ENCODE peak calls at places on chromosomes 1 and 21, in seven cellular contexts. B is H9, R is mesendoderm, S is H1, I is neuronal stem cell, P is trophoblast cell, Q is IMR-90. K is an unnamed sample.

GRCh38 chr1:186775031-186775430 is 53.7 kb upstream of the PLA2G4A start:
- DNase-seq in B (no peak), R (no peak), S (no peak), I (no peak), P (no peak), Q (no peak), K (peak)

GRCh38 chr1:231684333-231685244 is 58.0 kb downstream of the DISC1 start:
- DNase-seq in B (no peak), R (no peak), S (no peak), I (no peak), P (no peak), Q (peak), K (peak)

GRCh38 chr1:16126738-16127515 is 28.9 kb downstream of the EPHA2 start:
- DNase-seq in B (no peak), R (no peak), S (no peak), I (no peak), P (no peak), Q (no peak), K (no peak)

GRCh38 chr1:94118013-94118412 is 2.9 kb downstream of the ABCA4 start:
- DNase-seq in B (no peak), R (no peak), S (no peak), I (no peak), P (peak), Q (no peak), K (no peak)

GRCh38 chr21:35476616-35477395 is 427.7 kb upstream of the RUNX1 start:
- DNase-seq in B (no peak), R (no peak), S (no peak), I (no peak), P (no peak), Q (peak), K (peak)

GRCh38 chr1:47664356-47664755 is 226.5 kb downstream of the FOXD2 start:
- DNase-seq in B (peak), R (no peak), S (no peak), I (no peak), P (no peak), Q (no peak), K (no peak)

GRCh38 chr1:218123968-218124367 is 161.1 kb upstream of the RRP15 start:
- DNase-seq in B (peak), R (peak), S (peak), I (no peak), P (no peak), Q (no peak), K (no peak)

GRCh38 chr1:77948841-77949424 is 29.9 kb downstream of the FUBP1 start:
- DNase-seq in B (no peak), R (peak), S (no peak), I (peak), P (no peak), Q (peak), K (peak)

GRCh38 chr21:15732290-15732995 is 2.7 kb downstream of the USP25 start:
- DNase-seq in B (no peak), R (no peak), S (no peak), I (no peak), P (peak), Q (peak), K (peak)

GRCh38 chr1:41846595-41846994 is 72.1 kb downstream of the HIVEP3 start:
- DNase-seq in B (no peak), R (no peak), S (no peak), I (no peak), P (no peak), Q (peak), K (peak)

GRCh38 chr1:101308001-101308659 is 71.3 kb downstream of the S1PR1 start:
- DNase-seq in B (no peak), R (no peak), S (no peak), I (no peak), P (peak), Q (no peak), K (no peak)

GRCh38 chr1:30879126-30879786 is 29.3 kb downstream of the SDC3 start:
- DNase-seq in B (no peak), R (no peak), S (no peak), I (no peak), P (no peak), Q (peak), K (peak)

GRCh38 chr1:4529579-4530445 is 124.6 kb upstream of the AJAP1 start:
- DNase-seq in B (peak), R (no peak), S (no peak), I (no peak), P (no peak), Q (no peak), K (no peak)

GRCh38 chr1:159010398-159010797 is 691 bp downstream of the IFI16 start:
- DNase-seq in B (no peak), R (no peak), S (no peak), I (no peak), P (peak), Q (no peak), K (no peak)

GRCh38 chr1:159012495-159012894 is 2.8 kb downstream of the IFI16 start:
- DNase-seq in B (no peak), R (no peak), S (no peak), I (no peak), P (peak), Q (peak), K (peak)

GRCh38 chr1:159014003-159014571 is 4.4 kb downstream of the IFI16 start:
- DNase-seq in B (no peak), R (no peak), S (no peak), I (no peak), P (no peak), Q (no peak), K (no peak)

GRCh38 chr1:159009704-159010361 is at the start of gene IFI16:
- DNase-seq in B (no peak), R (peak), S (no peak), I (no peak), P (peak), Q (peak), K (peak)

GRCh38 chr1:159011701-159012100 is 2.0 kb downstream of the IFI16 start:
- DNase-seq in B (no peak), R (no peak), S (no peak), I (no peak), P (no peak), Q (no peak), K (no peak)
- H3K18ac ChIP-seq in B (no peak), R (no peak), S (no peak), I (no peak), P (no peak), Q (no peak), K (no peak)

DNA sequence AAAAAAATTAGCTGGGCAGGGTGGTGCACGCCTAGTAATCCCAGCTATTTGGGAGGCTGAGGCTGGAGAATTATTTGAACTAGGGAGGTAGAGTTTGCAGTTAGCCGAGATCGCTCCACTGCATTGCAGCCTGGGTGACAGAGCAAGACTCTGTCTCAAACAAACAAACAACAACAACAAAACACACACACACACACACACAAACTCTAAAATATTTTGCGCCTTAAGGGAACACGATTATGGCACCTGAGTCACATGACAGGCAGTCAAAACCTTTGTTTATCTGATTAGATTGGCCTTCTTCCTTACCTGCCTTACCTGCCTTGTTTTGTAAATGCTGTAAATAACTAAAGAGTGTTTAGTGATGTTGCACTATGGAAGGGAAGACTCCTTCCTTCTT is 20.6 kb upstream of the WNT2B start:
- DNase-seq in B (no peak), R (no peak), S (no peak), I (no peak), P (peak), Q (no peak), K (no peak)
- H3K18ac ChIP-seq in B (no peak), R (no peak), S (no peak), I (no peak), P (no peak), Q (no peak), K (no peak)

GRCh38 chr1:162943627-162944026 is 82.7 kb upstream of the CCDC190 start:
- DNase-seq in B (no peak), R (no peak), S (no peak), I (no peak), P (no peak), Q (peak), K (no peak)

GRCh38 chr1:162937721-162938395 is 76.9 kb upstream of the CCDC190 start:
- DNase-seq in B (no peak), R (peak), S (no peak), I (no peak), P (peak), Q (no peak), K (no peak)

GRCh38 chr1:162939035-162939434 is 78.1 kb upstream of the CCDC190 start:
- DNase-seq in B (no peak), R (no peak), S (no peak), I (no peak), P (peak), Q (no peak), K (no peak)

GRCh38 chr1:162942903-162943567 is 82.1 kb upstream of the CCDC190 start:
- DNase-seq in B (no peak), R (no peak), S (no peak), I (no peak), P (no peak), Q (peak), K (peak)

DNA sequence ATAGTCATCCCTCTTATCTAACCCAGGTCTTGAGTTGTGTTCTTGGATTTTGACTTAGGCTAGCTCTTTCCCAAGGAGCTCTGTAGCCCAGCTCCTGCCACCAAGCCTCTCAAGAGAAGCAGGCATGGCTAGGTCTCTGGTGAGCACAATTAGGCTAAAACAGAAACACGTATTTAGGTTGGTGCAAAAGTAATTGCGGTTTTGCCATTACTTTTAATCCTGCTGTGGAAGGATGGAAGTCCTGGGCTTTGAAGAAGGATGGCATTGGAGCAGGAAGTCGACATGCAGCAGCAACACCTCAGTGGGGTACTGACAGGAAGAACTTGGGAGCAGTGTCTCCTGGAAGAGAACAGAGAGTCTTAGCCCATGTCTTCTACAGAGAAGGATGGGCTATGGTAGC is 80.0 kb upstream of the CCDC190 start:
- DNase-seq in B (no peak), R (no peak), S (no peak), I (no peak), P (no peak), Q (no peak), K (no peak)
- H3K18ac ChIP-seq in B (no peak), R (no peak), S (no peak), I (no peak), P (no peak), Q (no peak), K (no peak)

DNA sequence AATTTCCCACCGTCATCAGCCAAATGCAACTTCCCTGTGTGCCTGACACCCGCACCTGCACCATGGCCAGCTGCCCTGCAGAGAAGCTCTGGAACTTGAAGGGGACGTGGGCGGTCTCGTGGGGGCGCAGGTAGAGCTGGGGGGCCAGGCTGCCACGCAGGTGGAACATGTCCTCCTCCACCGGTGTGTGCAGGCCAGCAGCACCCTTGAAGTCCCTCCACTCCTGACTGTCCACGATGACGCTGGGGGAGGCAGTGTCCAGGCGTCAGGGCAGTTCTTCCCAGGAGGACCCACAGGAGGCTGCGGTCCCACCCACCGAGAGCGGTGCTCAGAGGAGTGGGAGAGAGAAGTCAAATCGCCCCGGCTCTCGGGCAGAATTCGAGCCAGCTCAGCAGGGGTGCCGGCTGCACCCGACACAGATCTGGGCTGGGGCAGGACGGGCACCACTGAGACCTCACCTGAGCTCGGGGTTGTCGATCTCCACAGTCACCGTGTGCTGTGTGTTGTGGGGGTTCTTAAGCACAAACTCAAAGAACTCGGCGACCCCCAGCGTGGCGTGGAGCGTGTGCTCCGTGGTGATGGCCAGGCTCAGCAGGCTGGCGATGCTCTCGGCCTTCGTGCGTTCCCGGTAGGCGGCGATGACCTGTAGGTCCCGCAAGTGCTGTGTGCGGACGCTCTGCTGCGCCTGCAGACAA is 117.7 kb downstream of the NPHP4 start:
- DNase-seq in B (no peak), R (no peak), S (no peak), I (no peak), P (no peak), Q (no peak), K (no peak)
- H3K18ac ChIP-seq in B (no peak), R (no peak), S (no peak), I (no peak), P (no peak), Q (no peak), K (no peak)

GRCh38 chr1:28877132-28877781 is 37.1 kb upstream of the EPB41 start:
- DNase-seq in B (peak), R (peak), S (no peak), I (peak), P (peak), Q (peak), K (peak)
- H3K18ac ChIP-seq in B (no peak), R (no peak), S (no peak), I (no peak), P (no peak), Q (no peak), K (no peak)

GRCh38 chr1:226129230-226129629 is 57.3 kb downstream of the ACBD3 start:
- DNase-seq in B (no peak), R (no peak), S (no peak), I (no peak), P (peak), Q (no peak), K (no peak)

GRCh38 chr1:226131639-226132038 is 54.9 kb downstream of the ACBD3 start:
- DNase-seq in B (no peak), R (no peak), S (no peak), I (no peak), P (peak), Q (no peak), K (no peak)

GRCh38 chr1:226126824-226127591 is 59.5 kb downstream of the ACBD3 start:
- DNase-seq in B (no peak), R (no peak), S (no peak), I (no peak), P (peak), Q (no peak), K (no peak)

GRCh38 chr1:226125831-226126230 is 60.7 kb downstream of the ACBD3 start:
- DNase-seq in B (no peak), R (no peak), S (no peak), I (no peak), P (no peak), Q (no peak), K (no peak)

DNA sequence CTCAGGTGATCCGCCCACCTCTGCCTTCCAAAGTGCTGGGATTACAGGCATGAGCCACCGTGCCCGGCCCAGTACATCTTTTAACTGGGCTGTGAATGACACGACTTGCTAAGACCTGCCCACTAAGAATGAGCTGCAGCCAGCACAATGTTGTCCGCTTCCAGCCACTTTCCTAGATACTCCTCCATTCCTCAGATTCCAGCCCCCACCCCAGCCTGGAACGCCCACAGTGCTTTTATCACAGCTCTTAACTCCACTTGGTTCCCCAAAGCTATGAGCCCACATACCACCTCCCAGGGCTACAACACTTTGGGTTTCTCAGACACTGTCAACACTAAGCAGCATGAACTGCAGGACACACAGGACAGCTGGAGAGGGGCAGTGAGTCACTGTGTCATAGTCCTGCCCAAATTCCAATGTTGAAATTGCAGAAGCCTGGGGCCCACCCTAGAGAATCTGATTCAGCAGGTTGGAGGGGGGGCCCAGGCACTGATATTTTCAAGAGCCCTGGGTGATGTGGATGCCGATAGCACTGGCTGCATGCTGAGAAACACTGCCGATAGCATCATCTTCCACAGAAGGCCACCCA is 58.0 kb downstream of the ACBD3 start:
- DNase-seq in B (no peak), R (peak), S (no peak), I (no peak), P (peak), Q (peak), K (peak)
- H3K18ac ChIP-seq in B (no peak), R (no peak), S (no peak), I (peak), P (no peak), Q (no peak), K (no peak)

DNA sequence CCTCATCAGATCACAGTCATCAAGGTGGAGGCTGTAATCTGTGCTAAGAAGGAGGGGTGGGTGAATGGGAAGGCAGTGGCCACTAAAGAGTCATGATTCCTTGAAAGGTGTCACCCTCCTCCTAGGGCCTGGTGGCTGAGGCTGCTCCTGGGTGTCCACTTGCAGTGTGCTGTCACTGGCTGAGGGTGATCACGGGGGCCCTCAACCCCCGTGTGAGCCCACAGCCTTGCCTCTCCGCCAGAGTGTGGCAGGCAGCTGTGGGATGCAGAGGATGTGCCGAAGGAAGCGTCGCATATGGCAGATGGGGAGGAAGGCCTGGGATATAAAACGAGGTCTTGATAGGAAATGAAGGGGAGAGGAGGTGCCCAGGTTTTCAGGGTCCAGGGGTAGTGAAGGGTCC is 476.5 kb downstream of the PTPRU start:
- DNase-seq in B (no peak), R (no peak), S (no peak), I (no peak), P (no peak), Q (no peak), K (no peak)
- H3K18ac ChIP-seq in B (no peak), R (no peak), S (no peak), I (peak), P (no peak), Q (no peak), K (no peak)

GRCh38 chr1:244006961-244007360 is 44.1 kb upstream of the ZBTB18 start:
- DNase-seq in B (no peak), R (no peak), S (no peak), I (no peak), P (no peak), Q (no peak), K (no peak)
- H3K18ac ChIP-seq in B (no peak), R (no peak), S (no peak), I (no peak), P (no peak), Q (no peak), K (no peak)

K was measured in mesenchymal stem cell.